ENCODE peak calls at places on chromosomes 6 and 20, in five cellular contexts. O is BE2C, Y is nephron progenitor cell, B is cardiac muscle cell, K is right atrium auricular region. Q is an unnamed sample.

GRCh38 chr6:112939543-112939942 is 592.4 kb downstream of the RFPL4B start:
- DNase-seq in O (peak; percentile 54), Y (no peak), B (peak; percentile 52), K (no peak), Q (no peak)

GRCh38 chr20:32454164-32455145 is 96.3 kb downstream of the ASXL1 start:
- DNase-seq in O (no peak), Y (no peak), B (no peak), K (no peak), Q (no peak)

GRCh38 chr6:8182209-8182845 is 80.0 kb upstream of the EEF1E1 start:
- DNase-seq in O (no peak), Y (no peak), B (peak; percentile 30), K (no peak), Q (no peak)

GRCh38 chr6:56370591-56371198 is 123.3 kb upstream of the COL21A1 start:
- DNase-seq in O (peak; percentile 49), Y (no peak), B (peak; percentile 96), K (peak; percentile 74), Q (no peak)

GRCh38 chr20:43727980-43728590 is 1.3 kb upstream of the GTSF1L start:
- DNase-seq in O (no peak), Y (no peak), B (no peak), K (no peak), Q (no peak)

GRCh38 chr6:166087246-166087645 is 80.4 kb downstream of the TBXT start:
- DNase-seq in O (no peak), Y (no peak), B (no peak), K (no peak), Q (no peak)

GRCh38 chr6:17091122-17091521 is 10.7 kb upstream of the STMND1 start:
- DNase-seq in O (no peak), Y (no peak), B (peak; percentile 29), K (no peak), Q (no peak)

GRCh38 chr6:129731396-129731795 is 21.4 kb upstream of the ARHGAP18 start:
- DNase-seq in O (no peak), Y (no peak), B (no peak), K (no peak), Q (no peak)

GRCh38 chr20:721876-722275 is 46.3 kb upstream of the SCRT2 start:
- DNase-seq in O (no peak), Y (no peak), B (no peak), K (no peak), Q (no peak)

GRCh38 chr6:90086517-90086916 is 192.2 kb downstream of the GJA10 start:
- DNase-seq in O (no peak), Y (no peak), B (no peak), K (no peak), Q (no peak)

GRCh38 chr20:62603021-62603906 is 39.0 kb upstream of the SLCO4A1 start:
- DNase-seq in O (no peak), Y (no peak), B (peak; percentile 19), K (peak; percentile 73), Q (no peak)

GRCh38 chr20:50967621-50968020 is 9.0 kb downstream of the MOCS3 start:
- DNase-seq in O (no peak), Y (peak; percentile 61), B (no peak), K (no peak), Q (no peak)

GRCh38 chr6:146913842-146914562 is 290.2 kb upstream of the STXBP5 start:
- DNase-seq in O (peak; percentile 82), Y (peak; percentile 52), B (peak; percentile 99), K (peak; percentile 75), Q (peak; percentile 8)

GRCh38 chr6:152952045-152952444 is 30.8 kb downstream of the FBXO5 start:
- DNase-seq in O (no peak), Y (no peak), B (peak; percentile 28), K (no peak), Q (no peak)

GRCh38 chr6:112881027-112881426 is 533.9 kb downstream of the RFPL4B start:
- DNase-seq in O (no peak), Y (no peak), B (peak; percentile 50), K (no peak), Q (no peak)

GRCh38 chr6:81169166-81169565 is 583.3 kb downstream of the TENT5A start:
- DNase-seq in O (no peak), Y (no peak), B (peak; percentile 29), K (no peak), Q (no peak)

GRCh38 chr6:160420253-160420968 is 72.2 kb downstream of the SLC22A3 start:
- DNase-seq in O (no peak), Y (no peak), B (no peak), K (no peak), Q (no peak)

GRCh38 chr6:137264308-137265075 is 45.3 kb upstream of the IFNGR1 start:
- DNase-seq in O (peak; percentile 60), Y (no peak), B (no peak), K (no peak), Q (no peak)

GRCh38 chr6:69780585-69781178 is 16.1 kb downstream of the LMBRD1 start:
- DNase-seq in O (no peak), Y (no peak), B (no peak), K (no peak), Q (no peak)

GRCh38 chr6:46128476-46128875 is 1.3 kb upstream of the ENPP4 start:
- DNase-seq in O (no peak), Y (no peak), B (no peak), K (no peak), Q (no peak)

GRCh38 chr6:30463651-30464618 is 25.4 kb upstream of the HLA-E start:
- DNase-seq in O (no peak), Y (peak; percentile 9), B (peak; percentile 42), K (no peak), Q (no peak)

GRCh38 chr6:6407061-6407723 is 86.7 kb upstream of the F13A1 start:
- DNase-seq in O (no peak), Y (no peak), B (no peak), K (no peak), Q (no peak)

GRCh38 chr6:128759901-128760300 is 123.0 kb upstream of the LAMA2 start:
- DNase-seq in O (no peak), Y (no peak), B (no peak), K (no peak), Q (no peak)

GRCh38 chr6:144007779-144008500 is at the start of gene PLAGL1:
- DNase-seq in O (peak; percentile 8), Y (peak; percentile 55), B (peak; percentile 83), K (peak; percentile 72), Q (peak; percentile 65)

GRCh38 chr20:33119725-33120720 is 40.6 kb downstream of the BPIFB4 start:
- DNase-seq in O (no peak), Y (no peak), B (no peak), K (no peak), Q (no peak)

GRCh38 chr20:44747166-44748004 is 1.7 kb downstream of the KCNK15 start:
- DNase-seq in O (peak; percentile 90), Y (peak; percentile 84), B (peak; percentile 85), K (peak; percentile 85), Q (peak; percentile 82)

GRCh38 chr20:54151073-54151436 is 22.7 kb downstream of the CYP24A1 start:
- DNase-seq in O (no peak), Y (no peak), B (no peak), K (no peak), Q (no peak)

GRCh38 chr6:116221067-116221466 is 32.8 kb downstream of the TSPYL4 start:
- DNase-seq in O (no peak), Y (no peak), B (peak; percentile 55), K (no peak), Q (no peak)

GRCh38 chr6:18096423-18096822 is 26.1 kb downstream of the NHLRC1 start:
- DNase-seq in O (no peak), Y (no peak), B (no peak), K (no peak), Q (no peak)

DNA sequence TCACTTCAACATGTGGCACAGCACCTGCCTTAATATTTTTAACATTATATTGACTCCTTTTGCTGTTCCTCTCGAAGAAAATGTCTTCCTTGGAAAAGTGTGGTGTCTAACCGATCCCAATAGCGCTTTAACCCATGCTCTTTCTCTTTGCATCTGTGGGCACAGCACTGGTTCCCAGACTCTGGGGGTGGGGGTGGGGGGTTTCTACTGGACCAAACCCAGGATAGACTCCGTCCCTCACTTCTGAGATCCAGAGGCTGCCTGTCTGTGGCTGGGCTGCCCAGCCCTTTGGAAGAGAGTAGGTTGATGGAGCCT is 3.9 kb upstream of the ZNF292 start:
- DNase-seq in O (no peak), Y (no peak), B (no peak), K (no peak), Q (no peak)
- TF ChIP-seq CTCF in O (no peak), Y (no peak), B (no peak), K (no peak), Q (no peak)

GRCh38 chr6:22906091-22906549 is 336.8 kb downstream of the HDGFL1 start:
- DNase-seq in O (no peak), Y (no peak), B (peak; percentile 57), K (no peak), Q (no peak)
- TF ChIP-seq CTCF in O (peak; percentile 44), Y (no peak), B (peak; percentile 46), K (peak; percentile 53), Q (peak; percentile 14)

GRCh38 chr6:3773696-3774298 is 22.3 kb upstream of the PXDC1 start:
- DNase-seq in O (no peak), Y (no peak), B (peak; percentile 75), K (no peak), Q (no peak)

GRCh38 chr6:3775906-3776305 is 24.4 kb upstream of the PXDC1 start:
- DNase-seq in O (no peak), Y (no peak), B (no peak), K (no peak), Q (no peak)

GRCh38 chr6:3776881-3777507 is 25.5 kb upstream of the PXDC1 start:
- DNase-seq in O (no peak), Y (peak; percentile 18), B (no peak), K (no peak), Q (peak; percentile 14)

GRCh38 chr6:3777695-3778461 is 26.4 kb upstream of the PXDC1 start:
- DNase-seq in O (no peak), Y (no peak), B (no peak), K (no peak), Q (no peak)

GRCh38 chr6:3775386-3775785 is 23.9 kb upstream of the PXDC1 start:
- DNase-seq in O (no peak), Y (no peak), B (no peak), K (no peak), Q (no peak)
- TF ChIP-seq CTCF in O (no peak), Y (no peak), B (no peak), K (no peak), Q (no peak)

GRCh38 chr20:15842872-15843271 is 730.4 kb downstream of the KIF16B start:
- DNase-seq in O (no peak), Y (no peak), B (no peak), K (no peak), Q (no peak)
- TF ChIP-seq CTCF in O (peak; percentile 41), Y (no peak), B (no peak), K (no peak), Q (no peak)

Q was measured in endothelial cell.